ENCODE peak calls at places on chromosomes 6 and 20, in seven cellular contexts. D is activated effector memory CD4-positive, alpha-beta T cell treated with Interleukin-2 at 50 U/mL for 16 hours; P is A549; N is B cell; X is Calu3; M is effector CD4-positive, alpha-beta T cell; G is small intestine. R is an unnamed sample.

GRCh38 chr6:108651781-108652227 is 91.1 kb downstream of the FOXO3 start:
- DNase-seq in D (no peak), P (no peak), N (no peak), X (no peak), M (no peak), G (no peak), R (no peak)

GRCh38 chr20:61847420-61847748 is 218.3 kb downstream of the TAF4 start:
- DNase-seq in D (no peak), P (no peak), N (no peak), X (no peak), M (no peak), G (no peak), R (no peak)

GRCh38 chr20:15364781-15365180 is 1027.4 kb upstream of the FLRT3 start:
- DNase-seq in D (no peak), P (no peak), N (no peak), X (no peak), M (no peak), G (no peak), R (no peak)

GRCh38 chr20:58822175-58822574 is 28.5 kb downstream of the GNAS-AS1 start:
- DNase-seq in D (no peak), P (no peak), N (no peak), X (no peak), M (no peak), G (no peak), R (no peak)

GRCh38 chr6:33692760-33693158 is 18.7 kb downstream of the UQCC2 start:
- DNase-seq in D (peak; percentile 54), P (no peak), N (peak; percentile 78), X (no peak), M (peak; percentile 61), G (peak; percentile 46), R (peak; percentile 69)

GRCh38 chr6:23414204-23414501 is 711.9 kb upstream of the NRSN1 start:
- DNase-seq in D (no peak), P (no peak), N (no peak), X (peak; percentile 10), M (no peak), G (no peak), R (peak; percentile 35)

GRCh38 chr6:158286413-158286812 is 25.9 kb upstream of the TULP4 start:
- DNase-seq in D (no peak), P (no peak), N (no peak), X (no peak), M (no peak), G (no peak), R (no peak)

GRCh38 chr6:108872001-108872974 is 24.1 kb downstream of the ARMC2 start:
- DNase-seq in D (peak; percentile 15), P (no peak), N (no peak), X (no peak), M (peak; percentile 22), G (peak; percentile 27), R (no peak)

GRCh38 chr6:33610779-33611421 is 10.2 kb upstream of the ITPR3 start:
- DNase-seq in D (no peak), P (no peak), N (no peak), X (peak; percentile 71), M (no peak), G (peak; percentile 82), R (no peak)

GRCh38 chr20:13683833-13684232 is 45.1 kb upstream of the TASP1 start:
- DNase-seq in D (no peak), P (no peak), N (no peak), X (no peak), M (no peak), G (no peak), R (no peak)

GRCh38 chr6:29926795-29927427 is 15.4 kb upstream of the HLA-A start:
- DNase-seq in D (peak; percentile 77), P (peak; percentile 18), N (peak; percentile 86), X (peak; percentile 50), M (peak; percentile 81), G (peak; percentile 91), R (no peak)

GRCh38 chr20:60469829-60470228 is 511.6 kb downstream of the CDH26 start:
- DNase-seq in D (no peak), P (no peak), N (no peak), X (no peak), M (no peak), G (no peak), R (no peak)

GRCh38 chr20:22904905-22905304 is 130.2 kb upstream of the SSTR4 start:
- DNase-seq in D (no peak), P (no peak), N (no peak), X (no peak), M (no peak), G (no peak), R (no peak)

GRCh38 chr6:17987576-17988421 is at the start of gene KIF13A:
- DNase-seq in D (peak; percentile 6), P (peak; percentile 49), N (peak; percentile 91), X (peak; percentile 65), M (peak; percentile 4), G (peak; percentile 53), R (no peak)

GRCh38 chr6:41488392-41489129 is 57.6 kb upstream of the FOXP4 start:
- DNase-seq in D (no peak), P (no peak), N (no peak), X (no peak), M (no peak), G (no peak), R (no peak)

GRCh38 chr20:44896583-44896982 is 11.1 kb downstream of the YWHAB start:
- DNase-seq in D (no peak), P (no peak), N (no peak), X (no peak), M (no peak), G (no peak), R (no peak)

GRCh38 chr6:155121699-155122098 is 126.6 kb downstream of the TIAM2 start:
- DNase-seq in D (no peak), P (no peak), N (no peak), X (no peak), M (no peak), G (no peak), R (no peak)

GRCh38 chr20:37294262-37294981 is 5.0 kb downstream of the MANBAL start:
- DNase-seq in D (no peak), P (no peak), N (no peak), X (no peak), M (no peak), G (no peak), R (no peak)

GRCh38 chr20:48750941-48751620 is 76.7 kb downstream of the PREX1 start:
- DNase-seq in D (peak; percentile 63), P (no peak), N (no peak), X (peak; percentile 21), M (peak; percentile 33), G (peak; percentile 37), R (peak; percentile 31)

GRCh38 chr6:16690244-16691142 is 70.8 kb downstream of the ATXN1 start:
- DNase-seq in D (no peak), P (peak; percentile 74), N (no peak), X (no peak), M (no peak), G (no peak), R (no peak)

GRCh38 chr6:113540491-113540890 is 316.7 kb upstream of the MARCKS start:
- DNase-seq in D (no peak), P (no peak), N (no peak), X (no peak), M (no peak), G (no peak), R (no peak)

GRCh38 chr20:41617059-41617921 is 887 bp downstream of the CHD6 start:
- DNase-seq in D (peak; percentile 33), P (peak; percentile 28), N (peak; percentile 56), X (peak; percentile 63), M (peak; percentile 43), G (peak; percentile 15), R (no peak)

GRCh38 chr20:63505723-63506122 is 6.8 kb upstream of the EEF1A2 start:
- DNase-seq in D (no peak), P (no peak), N (peak; percentile 18), X (no peak), M (no peak), G (no peak), R (no peak)

GRCh38 chr6:108760158-108761050 is 87.8 kb upstream of the ARMC2 start:
- DNase-seq in D (no peak), P (no peak), N (no peak), X (no peak), M (no peak), G (no peak), R (no peak)

GRCh38 chr6:44192428-44193041 is 24.2 kb upstream of the MYMX start:
- DNase-seq in D (no peak), P (no peak), N (no peak), X (no peak), M (no peak), G (peak; percentile 35), R (no peak)